ENCODE peak calls at places on chromosomes 5 and 9, in eight cellular contexts. P is tibial artery, B is left lung, K is cardiac fibroblast, Z is astrocyte, L is ovary, D is GM23338, M is brain microvascular endothelial cell. Q is an unnamed sample.

GRCh38 chr9:33120620-33121019 is 44.1 kb upstream of the SMU1 start:
- DNase-seq in L (no peak), K (no peak), D (no peak), Z (no peak), P (no peak), M (no peak), B (no peak), Q (no peak)

GRCh38 chr5:160516696-160517530 is 95.3 kb downstream of the PTTG1 start:
- DNase-seq in D (no peak), K (no peak), L (no peak), M (no peak), Z (no peak), P (no peak), B (no peak), Q (no peak)

GRCh38 chr5:138952962-138953361 is 77.8 kb upstream of the LRRTM2 start:
- DNase-seq in Z (no peak), B (no peak), K (no peak), M (no peak), D (no peak), P (peak; percentile 66), L (no peak), Q (no peak)

GRCh38 chr5:177132504-177133118 is 962 bp upstream of the NSD1 start:
- DNase-seq in B (peak; percentile 83), Z (no peak), D (peak; percentile 74), K (no peak), L (no peak), P (no peak), M (no peak), Q (no peak)

GRCh38 chr5:100797863-100798262 is 105.2 kb downstream of the ST8SIA4 start:
- DNase-seq in P (no peak), Z (peak; percentile 81), B (no peak), D (no peak), M (peak; percentile 57), L (no peak), K (no peak), Q (no peak)

GRCh38 chr5:34991486-34992238 is 56.1 kb downstream of the AGXT2 start:
- DNase-seq in L (no peak), B (no peak), Z (peak; percentile 41), D (no peak), K (peak; percentile 21), M (peak; percentile 66), P (no peak), Q (no peak)

GRCh38 chr9:86135374-86135773 is 36.0 kb upstream of the GOLM1 start:
- DNase-seq in B (no peak), K (no peak), D (no peak), Z (no peak), L (no peak), M (no peak), P (no peak), Q (no peak)

GRCh38 chr5:1538276-1538675 is 14.5 kb upstream of the LPCAT1 start:
- DNase-seq in K (no peak), M (no peak), P (peak; percentile 42), B (peak; percentile 49), L (no peak), D (no peak), Z (no peak), Q (no peak)

GRCh38 chr5:97163360-97163764 is 19.7 kb downstream of the RIOK2 start:
- DNase-seq in M (no peak), D (no peak), Z (no peak), L (no peak), B (no peak), K (peak; percentile 36), P (no peak), Q (no peak)

GRCh38 chr9:117434568-117434967 is 19.7 kb upstream of the ASTN2 start:
- DNase-seq in D (peak; percentile 75), Z (no peak), M (no peak), K (no peak), P (no peak), L (no peak), B (no peak), Q (no peak)

GRCh38 chr5:68173007-68173406 is 42.5 kb upstream of the PIK3R1 start:
- DNase-seq in L (peak; percentile 55), B (no peak), K (peak; percentile 16), Z (no peak), P (no peak), D (no peak), M (no peak), Q (no peak)

GRCh38 chr9:127122176-127123151 is at the start of gene ANGPTL2:
- DNase-seq in P (peak; percentile 96), K (peak; percentile 99), Z (peak; percentile 89), L (peak; percentile 95), D (peak; percentile 92), M (peak; percentile 43), B (peak; percentile 89), Q (peak; percentile 65)
- H3K4me3 ChIP-seq in P (peak within 1 kb of the TSS; percentile 53), K (peak within 1 kb of the TSS; percentile 88), Z (peak within 1 kb of the TSS; percentile 57), L (peak within 1 kb of the TSS; percentile 52), D (peak within 1 kb of the TSS; percentile 60), M (peak within 1 kb of the TSS; percentile 50), B (peak within 1 kb of the TSS; percentile 35), Q (peak within 1 kb of the TSS; percentile 84)

GRCh38 chr5:351911-352225 is 30.4 kb downstream of the AHRR start:
- DNase-seq in L (no peak), D (no peak), B (no peak), P (no peak), M (no peak), K (no peak), Z (no peak), Q (no peak)

GRCh38 chr5:348726-349125 is 27.2 kb downstream of the AHRR start:
- DNase-seq in K (no peak), M (no peak), Z (no peak), P (no peak), D (no peak), B (no peak), L (no peak), Q (no peak)

GRCh38 chr5:347712-348284 is 26.3 kb downstream of the AHRR start:
- DNase-seq in P (no peak), B (no peak), Z (no peak), L (no peak), D (no peak), M (no peak), K (no peak), Q (no peak)

GRCh38 chr5:351084-351910 is 29.8 kb downstream of the AHRR start:
- DNase-seq in M (no peak), D (no peak), L (no peak), Z (no peak), K (no peak), P (no peak), B (no peak), Q (no peak)

DNA sequence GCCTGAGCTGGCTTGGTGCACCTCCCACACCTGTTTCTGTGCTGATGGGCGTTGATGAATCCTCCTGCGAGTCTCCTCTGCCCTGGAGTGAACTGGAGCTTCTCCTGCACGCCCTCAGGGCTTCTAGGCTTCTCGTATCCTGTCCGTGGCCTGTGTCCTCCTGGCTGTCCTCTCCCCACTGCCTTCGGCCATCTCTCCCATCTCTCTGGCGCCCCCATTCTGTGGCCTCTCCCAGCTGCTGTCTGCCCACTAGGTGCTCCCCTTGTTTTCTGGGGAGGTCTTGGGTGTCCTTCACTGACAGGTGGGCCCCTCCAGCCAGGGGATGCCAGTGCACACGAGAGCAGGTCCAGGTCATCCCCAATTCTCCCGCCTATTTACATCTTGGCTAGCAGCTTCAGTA is 28.8 kb downstream of the AHRR start:
- DNase-seq in K (no peak), Z (no peak), B (no peak), D (peak; percentile 82), M (no peak), L (no peak), P (no peak), Q (no peak)
- TF ChIP-seq CTCF in K (peak; percentile 10), Z (no peak), B (no peak), D (peak; percentile 70), M (peak; percentile 56), L (no peak), P (no peak), Q (no peak)

GRCh38 chr5:95647331-95647659 is 718 bp downstream of the RFESD start:
- DNase-seq in K (no peak), B (no peak), P (no peak), M (no peak), D (no peak), L (no peak), Z (no peak), Q (no peak)

GRCh38 chr5:95644351-95645042 is 2.1 kb upstream of the RFESD start:
- DNase-seq in B (no peak), M (peak; percentile 60), P (no peak), Z (peak; percentile 30), D (peak; percentile 87), L (peak; percentile 62), K (peak; percentile 72), Q (no peak)

GRCh38 chr5:95647886-95648860 is 1.6 kb downstream of the RFESD start:
- DNase-seq in B (no peak), M (no peak), D (no peak), P (no peak), K (peak; percentile 39), Z (peak; percentile 27), L (no peak), Q (no peak)

GRCh38 chr5:95643152-95643551 is 3.4 kb upstream of the RFESD start:
- DNase-seq in L (no peak), M (no peak), B (no peak), P (no peak), D (no peak), K (no peak), Z (no peak), Q (no peak)

GRCh38 chr5:95646569-95647330 is at the start of gene RFESD:
- DNase-seq in D (peak; percentile 98), P (peak; percentile 100), M (peak; percentile 96), K (peak; percentile 96), Z (peak; percentile 90), L (peak; percentile 99), B (peak; percentile 100), Q (peak; percentile 58)
- H3K4me3 ChIP-seq in D (peak within 1 kb of the TSS; percentile 64), P (peak within 1 kb of the TSS; percentile 56), M (peak within 1 kb of the TSS; percentile 59), K (peak within 1 kb of the TSS; percentile 49), Z (peak within 1 kb of the TSS; percentile 65), L (peak within 1 kb of the TSS; percentile 60), B (peak within 1 kb of the TSS; percentile 47), Q (peak within 1 kb of the TSS; percentile 63)

GRCh38 chr9:3473402-3473801 is 52.4 kb downstream of the RFX3 start:
- DNase-seq in M (no peak), L (no peak), D (no peak), B (no peak), K (no peak), Z (no peak), P (no peak), Q (no peak)

GRCh38 chr9:3468407-3469205 is 57.2 kb downstream of the RFX3 start:
- DNase-seq in B (no peak), L (no peak), D (no peak), K (no peak), P (no peak), Z (no peak), M (no peak), Q (no peak)

GRCh38 chr9:3464033-3464638 is 61.7 kb downstream of the RFX3 start:
- DNase-seq in D (no peak), Z (no peak), K (peak; percentile 73), P (no peak), L (no peak), B (no peak), M (no peak), Q (no peak)

DNA sequence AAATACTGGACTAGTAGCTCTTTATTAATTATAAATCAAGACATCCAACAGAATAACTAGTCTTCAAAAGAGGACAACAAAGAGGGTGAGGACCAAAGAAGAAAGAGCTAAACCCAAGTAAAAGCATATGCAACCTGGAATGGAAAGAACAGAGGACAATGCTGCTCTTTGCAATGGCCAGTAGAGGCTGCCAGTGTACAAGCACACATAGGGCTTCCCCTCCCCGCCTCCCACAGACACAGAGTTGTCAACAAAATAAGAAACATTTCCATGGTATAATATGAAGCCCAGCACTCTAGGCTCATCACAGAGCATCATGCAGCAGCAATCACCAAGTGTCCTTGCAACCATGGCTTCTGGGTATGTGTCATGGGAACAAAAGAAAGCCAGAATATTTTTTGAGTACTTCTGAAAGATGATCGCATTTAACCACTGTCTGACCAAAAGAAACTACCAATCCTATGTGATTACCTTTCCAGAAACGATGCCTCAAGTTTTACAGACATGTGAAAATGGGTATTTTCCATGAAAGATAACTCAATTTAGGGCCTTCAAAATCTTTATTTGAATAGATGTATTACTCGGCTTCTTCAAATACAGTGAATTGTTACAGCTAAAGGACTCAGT is 58.1 kb downstream of the RFX3 start:
- DNase-seq in Z (peak; percentile 44), M (peak; percentile 77), L (peak; percentile 36), P (peak; percentile 66), K (peak; percentile 84), D (peak; percentile 79), B (no peak), Q (peak; percentile 17)
- TF ChIP-seq CTCF in Z (peak; percentile 99), M (peak; percentile 99), L (no peak), P (peak; percentile 44), K (peak; percentile 99), D (peak; percentile 89), B (peak; percentile 76), Q (peak; percentile 96)